ENCODE peak calls at places on chromosomes 5 and 9, in six cellular contexts. One of them, this sample, is unnamed.

GRCh38 chr5:142597546-142598337 is 88.1 kb downstream of the FGF1 start:
- DNase-seq in spleen: no peak
- DNase-seq in IMR-90: peak; percentile 90
- DNase-seq in foreskin keratinocyte: peak; percentile 83
- DNase-seq in left ventricle myocardium inferior: no peak
- DNase-seq in cardiac muscle cell: peak; percentile 70
- DNase-seq in this sample: peak; percentile 49

GRCh38 chr5:91182763-91183162 is 200.4 kb downstream of the ARRDC3 start:
- DNase-seq in foreskin keratinocyte: no peak
- DNase-seq in left ventricle myocardium inferior: no peak
- DNase-seq in IMR-90: no peak
- DNase-seq in spleen: no peak
- DNase-seq in cardiac muscle cell: peak; percentile 32
- DNase-seq in this sample: no peak

GRCh38 chr9:14062449-14063187 is 251.3 kb downstream of the NFIB start:
- DNase-seq in spleen: no peak
- DNase-seq in foreskin keratinocyte: peak; percentile 95
- DNase-seq in cardiac muscle cell: peak; percentile 88
- DNase-seq in IMR-90: peak; percentile 84
- DNase-seq in left ventricle myocardium inferior: no peak
- DNase-seq in this sample: peak; percentile 65

GRCh38 chr5:142435410-142436115 is 110.7 kb upstream of the SPRY4 start:
- DNase-seq in IMR-90: no peak
- DNase-seq in left ventricle myocardium inferior: no peak
- DNase-seq in spleen: no peak
- DNase-seq in cardiac muscle cell: no peak
- DNase-seq in foreskin keratinocyte: no peak
- DNase-seq in this sample: no peak

GRCh38 chr9:94082553-94082952 is 1.7 kb upstream of the PTPDC1 start:
- DNase-seq in IMR-90: no peak
- DNase-seq in foreskin keratinocyte: no peak
- DNase-seq in spleen: no peak
- DNase-seq in cardiac muscle cell: no peak
- DNase-seq in left ventricle myocardium inferior: no peak
- DNase-seq in this sample: no peak

GRCh38 chr5:125274938-125275759 is 528.7 kb upstream of the ZNF608 start:
- DNase-seq in IMR-90: peak; percentile 24
- DNase-seq in foreskin keratinocyte: no peak
- DNase-seq in left ventricle myocardium inferior: no peak
- DNase-seq in spleen: no peak
- DNase-seq in cardiac muscle cell: no peak
- DNase-seq in this sample: no peak

GRCh38 chr9:133788045-133788818 is 50.1 kb upstream of the SARDH start:
- DNase-seq in spleen: no peak
- DNase-seq in left ventricle myocardium inferior: no peak
- DNase-seq in cardiac muscle cell: no peak
- DNase-seq in foreskin keratinocyte: no peak
- DNase-seq in IMR-90: no peak
- DNase-seq in this sample: no peak

GRCh38 chr9:22211588-22212360 is 202.7 kb upstream of the CDKN2B start:
- DNase-seq in cardiac muscle cell: peak; percentile 93
- DNase-seq in IMR-90: peak; percentile 93
- DNase-seq in left ventricle myocardium inferior: no peak
- DNase-seq in spleen: no peak
- DNase-seq in foreskin keratinocyte: peak; percentile 88
- DNase-seq in this sample: peak; percentile 69

GRCh38 chr5:3389471-3390026 is 206.1 kb upstream of the IRX1 start:
- DNase-seq in IMR-90: no peak
- DNase-seq in cardiac muscle cell: no peak
- DNase-seq in left ventricle myocardium inferior: no peak
- DNase-seq in spleen: no peak
- DNase-seq in foreskin keratinocyte: no peak
- DNase-seq in this sample: no peak

GRCh38 chr5:3382782-3383181 is 212.8 kb upstream of the IRX1 start:
- DNase-seq in spleen: no peak
- DNase-seq in cardiac muscle cell: no peak
- DNase-seq in IMR-90: no peak
- DNase-seq in left ventricle myocardium inferior: no peak
- DNase-seq in foreskin keratinocyte: no peak
- DNase-seq in this sample: no peak

GRCh38 chr5:3384531-3384930 is 211.1 kb upstream of the IRX1 start:
- DNase-seq in foreskin keratinocyte: no peak
- DNase-seq in spleen: no peak
- DNase-seq in left ventricle myocardium inferior: no peak
- DNase-seq in cardiac muscle cell: no peak
- DNase-seq in IMR-90: no peak
- DNase-seq in this sample: no peak

GRCh38 chr5:3386676-3387075 is 209.0 kb upstream of the IRX1 start:
- DNase-seq in left ventricle myocardium inferior: no peak
- DNase-seq in foreskin keratinocyte: no peak
- DNase-seq in cardiac muscle cell: no peak
- DNase-seq in spleen: no peak
- DNase-seq in IMR-90: no peak
- DNase-seq in this sample: no peak

GRCh38 chr5:3385874-3386536 is 209.6 kb upstream of the IRX1 start:
- DNase-seq in IMR-90: no peak
- DNase-seq in left ventricle myocardium inferior: no peak
- DNase-seq in foreskin keratinocyte: no peak
- DNase-seq in cardiac muscle cell: no peak
- DNase-seq in spleen: no peak
- DNase-seq in this sample: no peak
- H3K27me3 ChIP-seq in IMR-90: no peaks in the 10 kb centered on the region
- H3K27me3 ChIP-seq in left ventricle myocardium inferior: no peaks in the 10 kb centered on the region
- H3K27me3 ChIP-seq in foreskin keratinocyte: no peaks in the 10 kb centered on the region
- H3K27me3 ChIP-seq in cardiac muscle cell: no peaks in the 10 kb centered on the region
- H3K27me3 ChIP-seq in spleen: no peaks in the 10 kb centered on the region
- H3K27me3 ChIP-seq in this sample: no peaks in the 10 kb centered on the region

DNA sequence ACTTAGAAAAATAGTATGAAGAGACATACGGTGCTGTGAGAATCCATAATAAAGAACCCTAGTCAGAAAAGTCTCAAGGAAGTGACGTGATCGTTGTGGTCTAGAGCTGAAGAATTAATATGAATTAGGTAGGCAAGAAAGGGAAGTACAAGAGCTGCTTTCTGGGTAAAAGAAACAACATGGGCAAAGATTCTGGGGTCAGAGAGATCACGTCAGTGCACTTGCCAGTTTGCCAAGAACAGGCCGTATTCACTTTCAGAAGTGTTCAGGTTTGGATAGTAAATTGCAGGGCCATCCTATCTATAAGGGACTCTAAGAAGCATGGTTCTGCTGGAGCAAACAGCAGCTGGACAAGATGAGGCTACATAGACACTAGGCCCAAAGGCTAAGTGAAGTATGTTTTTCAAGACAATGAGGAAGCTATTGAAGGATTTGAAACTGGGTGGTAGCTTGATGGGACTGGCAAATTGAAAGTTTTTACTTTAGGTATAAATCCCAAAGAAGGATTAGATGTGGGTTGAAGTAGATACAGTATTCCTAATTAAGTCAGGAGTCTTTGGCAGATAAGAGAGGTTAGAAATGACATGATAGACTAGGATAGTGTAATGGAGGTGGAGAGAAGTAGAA is 4.8 kb upstream of the CHD1 start:
- DNase-seq in IMR-90: no peak
- DNase-seq in left ventricle myocardium inferior: no peak
- DNase-seq in cardiac muscle cell: no peak
- DNase-seq in foreskin keratinocyte: no peak
- DNase-seq in spleen: no peak
- DNase-seq in this sample: no peak
- H3K27ac ChIP-seq in IMR-90: no peak overlapping the region
- H3K27ac ChIP-seq in left ventricle myocardium inferior: peak overlapping the region; percentile 54
- H3K27ac ChIP-seq in cardiac muscle cell: peak overlapping the region; percentile 16
- H3K27ac ChIP-seq in foreskin keratinocyte: no peak overlapping the region
- H3K27ac ChIP-seq in spleen: peak overlapping the region; percentile 99
- H3K27ac ChIP-seq in this sample: no peak overlapping the region

DNA sequence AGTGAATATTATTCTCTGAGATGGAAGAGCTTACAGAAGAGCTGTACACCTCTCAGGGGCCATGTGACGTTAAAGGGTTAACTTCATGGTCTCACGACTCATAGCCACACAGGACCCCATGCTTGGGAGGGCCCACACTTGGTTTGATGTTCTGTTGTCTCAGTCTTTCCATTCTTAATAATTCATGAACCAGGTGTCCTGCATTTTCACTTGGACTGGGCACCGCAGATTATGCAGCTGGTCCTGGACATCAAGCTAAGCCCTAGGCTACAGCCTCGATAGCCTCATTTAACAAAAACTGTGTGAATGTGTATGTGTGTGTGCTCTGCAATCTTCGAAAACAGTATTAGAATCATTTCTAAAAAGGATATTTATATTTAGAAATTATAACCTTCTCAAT is 323.5 kb downstream of the PLK2 start:
- DNase-seq in left ventricle myocardium inferior: no peak
- DNase-seq in IMR-90: no peak
- DNase-seq in cardiac muscle cell: no peak
- DNase-seq in foreskin keratinocyte: no peak
- DNase-seq in spleen: no peak
- DNase-seq in this sample: no peak
- TF ChIP-seq CTCF in left ventricle myocardium inferior: no peak
- TF ChIP-seq CTCF in IMR-90: no peak
- TF ChIP-seq CTCF in cardiac muscle cell: no peak
- TF ChIP-seq CTCF in foreskin keratinocyte: no peak
- TF ChIP-seq CTCF in spleen: no peak
- TF ChIP-seq CTCF in this sample: no peak

DNA sequence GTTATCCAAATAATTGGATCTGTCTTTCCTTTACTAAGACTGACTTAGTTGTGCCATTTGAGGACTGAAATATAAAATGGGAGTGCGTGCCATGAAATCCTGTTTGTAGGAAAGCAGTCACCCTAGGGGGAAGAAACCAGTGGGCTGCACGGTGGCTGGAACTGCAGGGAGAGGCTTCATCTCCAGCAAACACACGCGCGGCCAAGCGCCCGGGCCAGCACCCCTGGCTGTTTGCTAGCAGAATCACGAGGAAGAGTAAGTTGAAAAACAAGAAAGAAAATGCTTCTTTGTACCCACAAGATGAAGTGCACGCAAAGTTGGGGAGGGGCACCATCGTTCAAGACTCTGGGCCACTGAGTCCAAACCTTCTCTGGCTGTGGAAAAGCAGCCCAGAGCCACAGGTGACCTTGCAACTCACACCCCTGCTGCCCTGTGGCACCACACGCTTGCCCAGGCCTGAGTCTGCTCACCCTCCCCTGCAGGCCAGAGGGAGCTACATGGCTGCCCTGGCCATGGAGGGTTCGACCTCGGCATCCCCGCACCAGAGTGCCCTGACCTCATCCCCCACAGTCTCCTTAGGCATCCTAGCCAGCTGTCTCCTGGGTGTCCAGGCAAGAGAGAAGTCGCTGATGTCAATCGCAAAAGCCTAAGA is 55.2 kb downstream of the IRX2 start:
- DNase-seq in left ventricle myocardium inferior: no peak
- DNase-seq in cardiac muscle cell: no peak
- DNase-seq in spleen: no peak
- DNase-seq in foreskin keratinocyte: no peak
- DNase-seq in IMR-90: no peak
- DNase-seq in this sample: no peak
- H3K27me3 ChIP-seq in left ventricle myocardium inferior: peaks cover 46% of the 10 kb centered on the region
- H3K27me3 ChIP-seq in cardiac muscle cell: no peaks in the 10 kb centered on the region
- H3K27me3 ChIP-seq in spleen: no peaks in the 10 kb centered on the region
- H3K27me3 ChIP-seq in foreskin keratinocyte: no peaks in the 10 kb centered on the region
- H3K27me3 ChIP-seq in IMR-90: no peaks in the 10 kb centered on the region
- H3K27me3 ChIP-seq in this sample: no peaks in the 10 kb centered on the region

GRCh38 chr5:45171563-45171962 is 362.8 kb downstream of the MRPS30 start:
- DNase-seq in foreskin keratinocyte: no peak
- DNase-seq in cardiac muscle cell: no peak
- DNase-seq in IMR-90: no peak
- DNase-seq in left ventricle myocardium inferior: no peak
- DNase-seq in spleen: no peak
- DNase-seq in this sample: no peak
- H3K27ac ChIP-seq in foreskin keratinocyte: no peak overlapping the region
- H3K27ac ChIP-seq in cardiac muscle cell: no peak overlapping the region
- H3K27ac ChIP-seq in IMR-90: no peak overlapping the region
- H3K27ac ChIP-seq in left ventricle myocardium inferior: no peak overlapping the region
- H3K27ac ChIP-seq in spleen: no peak overlapping the region
- H3K27ac ChIP-seq in this sample: no peak overlapping the region

DNA sequence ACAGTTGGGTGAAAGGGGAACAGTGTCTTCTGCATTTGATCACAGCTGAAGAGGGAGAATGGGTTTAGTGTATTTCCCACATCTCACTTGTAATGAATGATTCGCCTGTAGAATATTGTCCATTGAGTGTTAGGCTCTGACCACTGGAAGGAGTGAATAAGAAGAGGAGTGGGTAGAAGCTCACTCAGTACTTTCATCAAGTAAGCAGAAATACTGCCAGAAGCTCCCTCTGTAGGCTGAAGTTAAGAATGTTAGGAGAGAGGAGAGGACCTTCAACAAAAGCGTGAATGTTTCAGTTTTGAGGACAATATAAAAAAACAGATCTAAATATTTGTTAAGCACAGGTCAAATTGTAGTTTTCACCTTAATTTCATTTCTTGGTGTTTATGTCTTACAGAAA is 27.5 kb downstream of the FSD1L start:
- DNase-seq in left ventricle myocardium inferior: no peak
- DNase-seq in spleen: no peak
- DNase-seq in foreskin keratinocyte: no peak
- DNase-seq in IMR-90: peak; percentile 64
- DNase-seq in cardiac muscle cell: peak; percentile 48
- DNase-seq in this sample: no peak
- TF ChIP-seq CTCF in left ventricle myocardium inferior: peak; percentile 56
- TF ChIP-seq CTCF in spleen: no peak
- TF ChIP-seq CTCF in foreskin keratinocyte: peak; percentile 50
- TF ChIP-seq CTCF in IMR-90: peak; percentile 43
- TF ChIP-seq CTCF in cardiac muscle cell: peak; percentile 47
- TF ChIP-seq CTCF in this sample: peak; percentile 61

GRCh38 chr9:116155700-116156045 is 2.1 kb downstream of the PAPPA start:
- DNase-seq in foreskin keratinocyte: no peak
- DNase-seq in spleen: no peak
- DNase-seq in IMR-90: peak; percentile 75
- DNase-seq in left ventricle myocardium inferior: no peak
- DNase-seq in cardiac muscle cell: peak; percentile 74
- DNase-seq in this sample: no peak

GRCh38 chr9:116153765-116154333 is at the start of gene PAPPA:
- DNase-seq in spleen: no peak
- DNase-seq in IMR-90: no peak
- DNase-seq in left ventricle myocardium inferior: peak; percentile 19
- DNase-seq in foreskin keratinocyte: no peak
- DNase-seq in cardiac muscle cell: peak; percentile 41
- DNase-seq in this sample: no peak

GRCh38 chr9:116154976-116155699 is 1.5 kb downstream of the PAPPA start:
- DNase-seq in left ventricle myocardium inferior: peak; percentile 16
- DNase-seq in cardiac muscle cell: peak; percentile 87
- DNase-seq in foreskin keratinocyte: no peak
- DNase-seq in IMR-90: peak; percentile 82
- DNase-seq in spleen: no peak
- DNase-seq in this sample: no peak

GRCh38 chr9:116152941-116153764 is 438 bp upstream of the PAPPA start:
- DNase-seq in left ventricle myocardium inferior: no peak
- DNase-seq in IMR-90: peak; percentile 85
- DNase-seq in foreskin keratinocyte: no peak
- DNase-seq in spleen: no peak
- DNase-seq in cardiac muscle cell: peak; percentile 83
- DNase-seq in this sample: peak; percentile 55

GRCh38 chr9:116154334-116154975 is 864 bp downstream of the PAPPA start:
- DNase-seq in foreskin keratinocyte: no peak
- DNase-seq in left ventricle myocardium inferior: peak; percentile 22
- DNase-seq in spleen: peak; percentile 63
- DNase-seq in cardiac muscle cell: peak; percentile 48
- DNase-seq in IMR-90: no peak
- DNase-seq in this sample: no peak
- H3K27me3 ChIP-seq in foreskin keratinocyte: peaks cover 28% of the 10 kb centered on the region
- H3K27me3 ChIP-seq in left ventricle myocardium inferior: peaks cover 32% of the 10 kb centered on the region
- H3K27me3 ChIP-seq in spleen: peaks cover 55% of the 10 kb centered on the region
- H3K27me3 ChIP-seq in cardiac muscle cell: peaks cover 29% of the 10 kb centered on the region
- H3K27me3 ChIP-seq in IMR-90: no peaks in the 10 kb centered on the region
- H3K27me3 ChIP-seq in this sample: no peaks in the 10 kb centered on the region